ENCODE peak calls at places on chromosome 13, in five cellular contexts. O, U, E, R and I are unnamed samples.

GRCh38 chr13:29569253-29570057 is 26.0 kb downstream of the SLC7A1 start:
- DNase-seq in O (no peak), U (no peak), E (peak), R (no peak), I (no peak)

GRCh38 chr13:40064723-40065122 is 409.3 kb downstream of the COG6 start:
- DNase-seq in O (peak), U (no peak), E (no peak), R (no peak), I (no peak)

GRCh38 chr13:99960663-99961440 is 10.7 kb downstream of the ZIC5 start:
- DNase-seq in O (no peak), U (no peak), E (no peak), R (no peak), I (peak)

GRCh38 chr13:42569576-42570344 is 4.2 kb upstream of the TNFSF11 start:
- DNase-seq in O (no peak), U (no peak), E (no peak), R (no peak), I (no peak)

GRCh38 chr13:72652681-72653080 is 74.7 kb downstream of the MZT1 start:
- DNase-seq in O (no peak), U (no peak), E (no peak), R (no peak), I (no peak)

GRCh38 chr13:106036870-106037269 is 498.6 kb downstream of the EFNB2 start:
- DNase-seq in O (peak), U (no peak), E (no peak), R (no peak), I (peak)

GRCh38 chr13:100544866-100545683 is 43.5 kb downstream of the GGACT start:
- DNase-seq in O (no peak), U (no peak), E (peak), R (no peak), I (no peak)

GRCh38 chr13:60396783-60397692 is at the start of gene TDRD3:
- DNase-seq in O (peak), U (peak), E (peak), R (peak), I (peak)

GRCh38 chr13:27621366-27622101 is at the start of gene POLR1D:
- DNase-seq in O (peak), U (peak), E (peak), R (peak), I (peak)

GRCh38 chr13:79880820-79881219 is 399.9 kb downstream of the NDFIP2 start:
- DNase-seq in O (no peak), U (no peak), E (no peak), R (no peak), I (no peak)

GRCh38 chr13:105957769-105958438 is 577.6 kb downstream of the EFNB2 start:
- DNase-seq in O (no peak), U (no peak), E (no peak), R (no peak), I (no peak)

GRCh38 chr13:40974460-40975407 is 44.4 kb downstream of the ELF1 start:
- DNase-seq in O (peak), U (no peak), E (no peak), R (peak), I (peak)

GRCh38 chr13:33179463-33179862 is 106.1 kb downstream of the STARD13 start:
- DNase-seq in O (no peak), U (no peak), E (no peak), R (no peak), I (no peak)

GRCh38 chr13:75550159-75550567 is 572 bp downstream of the UCHL3 start:
- DNase-seq in O (peak), U (peak), E (no peak), R (no peak), I (no peak)

GRCh38 chr13:113998781-113999617 is 25.1 kb upstream of the C13orf46 start:
- DNase-seq in O (no peak), U (no peak), E (no peak), R (no peak), I (no peak)

GRCh38 chr13:39815345-39816111 is 160.1 kb downstream of the COG6 start:
- DNase-seq in O (peak), U (no peak), E (no peak), R (no peak), I (no peak)

GRCh38 chr13:25783480-25784081 is 268.2 kb downstream of the SHISA2 start:
- DNase-seq in O (peak), U (no peak), E (no peak), R (no peak), I (no peak)

GRCh38 chr13:60000081-60000480 is 163.6 kb downstream of the DIAPH3 start:
- DNase-seq in O (no peak), U (no peak), E (no peak), R (no peak), I (no peak)

GRCh38 chr13:60990032-60990733 is 425.5 kb downstream of the PCDH20 start:
- DNase-seq in O (peak), U (peak), E (no peak), R (no peak), I (peak)

GRCh38 chr13:40344270-40345148 is 321.9 kb downstream of the FOXO1 start:
- DNase-seq in O (peak), U (no peak), E (no peak), R (no peak), I (no peak)

GRCh38 chr13:44972956-44973581 is 16.2 kb downstream of the NUFIP1 start:
- DNase-seq in O (peak), U (no peak), E (no peak), R (no peak), I (no peak)

GRCh38 chr13:50174630-50175029 is 159.4 kb downstream of the KCNRG start:
- DNase-seq in O (no peak), U (no peak), E (no peak), R (no peak), I (no peak)

GRCh38 chr13:35531551-35531950 is 55.1 kb upstream of the MAB21L1 start:
- DNase-seq in O (no peak), U (no peak), E (no peak), R (no peak), I (no peak)

GRCh38 chr13:105773887-105774538 is 761.4 kb downstream of the EFNB2 start:
- DNase-seq in O (peak), U (peak), E (no peak), R (no peak), I (no peak)

GRCh38 chr13:49373699-49374098 is 70.2 kb downstream of the CAB39L start:
- DNase-seq in O (no peak), U (no peak), E (no peak), R (no peak), I (no peak)

GRCh38 chr13:113404723-113405471 is 41.0 kb upstream of the GRTP1 start:
- DNase-seq in O (peak), U (no peak), E (no peak), R (no peak), I (peak)

GRCh38 chr13:30810261-30810701 is 74.9 kb downstream of the ALOX5AP start:
- DNase-seq in O (no peak), U (no peak), E (no peak), R (no peak), I (no peak)

GRCh38 chr13:111247552-111247951 is 72.9 kb upstream of the TEX29 start:
- DNase-seq in O (peak), U (no peak), E (no peak), R (no peak), I (no peak)
- H3K4me3 ChIP-seq in O (no peak), U (no peak), E (no peak), R (no peak), I (no peak)

DNA sequence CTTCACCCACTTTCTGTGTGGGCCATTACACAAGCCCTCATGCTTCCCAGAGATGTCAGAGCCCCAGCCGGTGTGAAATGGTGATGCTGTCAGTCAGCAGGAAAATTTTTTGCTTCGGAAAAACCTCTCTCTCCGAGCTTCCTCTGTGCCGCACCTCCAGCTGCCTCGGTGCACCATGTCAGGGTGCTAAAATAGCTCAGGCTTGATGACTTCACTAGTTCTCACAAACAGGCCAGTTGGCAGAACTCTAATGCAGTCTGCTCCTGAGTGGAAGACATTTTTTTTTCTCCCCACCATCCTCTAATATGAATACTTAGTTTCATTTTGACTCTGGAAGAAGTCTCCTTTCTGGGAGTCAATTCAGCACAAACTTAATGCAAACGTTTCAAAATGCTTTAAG is 71.3 kb downstream of the KLF12 start:
- DNase-seq in O (no peak), U (no peak), E (no peak), R (no peak), I (no peak)
- H3K4me3 ChIP-seq in O (no peak), U (no peak), E (peak), R (no peak), I (no peak)

GRCh38 chr13:107644136-107644535 is 571.2 kb downstream of the LIG4 start:
- DNase-seq in O (no peak), U (no peak), E (no peak), R (no peak), I (no peak)

GRCh38 chr13:107641574-107641973 is 573.8 kb downstream of the LIG4 start:
- DNase-seq in O (no peak), U (no peak), E (no peak), R (no peak), I (no peak)

DNA sequence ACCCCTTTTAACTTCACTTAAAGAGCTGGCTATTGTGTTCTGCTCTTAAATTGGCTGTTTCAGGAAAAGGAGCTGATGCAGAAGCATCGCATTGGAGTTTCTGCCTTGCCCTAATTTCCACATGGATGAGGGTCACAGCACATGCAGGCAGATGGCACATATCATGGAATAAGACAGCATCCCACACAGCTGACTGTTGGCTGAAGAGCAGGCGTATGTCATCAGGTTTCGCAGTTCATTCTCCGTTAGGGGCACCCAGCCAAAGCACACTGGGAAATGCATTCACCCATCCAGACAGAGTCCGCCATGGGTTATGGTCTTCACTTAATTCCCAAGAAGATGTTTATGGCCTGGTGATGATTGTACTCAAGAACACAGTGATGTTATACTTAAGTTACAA is 572.5 kb downstream of the LIG4 start:
- DNase-seq in O (no peak), U (no peak), E (no peak), R (no peak), I (no peak)
- H3K4me3 ChIP-seq in O (no peak), U (no peak), E (no peak), R (no peak), I (no peak)

GRCh38 chr13:51233117-51233826 is 11.1 kb downstream of the FAM124A start:
- DNase-seq in O (no peak), U (no peak), E (no peak), R (no peak), I (no peak)

GRCh38 chr13:51231456-51231855 is 9.3 kb downstream of the FAM124A start:
- DNase-seq in O (no peak), U (no peak), E (no peak), R (no peak), I (no peak)

GRCh38 chr13:51229141-51229540 is 6.9 kb downstream of the FAM124A start:
- DNase-seq in O (no peak), U (no peak), E (no peak), R (no peak), I (peak)

GRCh38 chr13:51229731-51230130 is 7.5 kb downstream of the FAM124A start:
- DNase-seq in O (no peak), U (no peak), E (no peak), R (no peak), I (peak)

GRCh38 chr13:51230473-51231105 is 8.4 kb downstream of the FAM124A start:
- DNase-seq in O (no peak), U (no peak), E (no peak), R (no peak), I (peak)
- H3K4me3 ChIP-seq in O (no peak), U (no peak), E (peak), R (no peak), I (no peak)

GRCh38 chr13:78662467-78662866 is 3.5 kb upstream of the OBI1 start:
- DNase-seq in O (no peak), U (no peak), E (no peak), R (no peak), I (no peak)

GRCh38 chr13:78658630-78659449 is at the start of gene OBI1:
- DNase-seq in O (peak), U (peak), E (peak), R (peak), I (peak)

GRCh38 chr13:78659450-78660110 is 625 bp upstream of the OBI1 start:
- DNase-seq in O (no peak), U (no peak), E (no peak), R (no peak), I (no peak)

GRCh38 chr13:78657699-78658629 is 991 bp downstream of the OBI1 start:
- DNase-seq in O (peak), U (no peak), E (no peak), R (peak), I (no peak)

GRCh38 chr13:78660130-78660857 is 1.3 kb upstream of the OBI1 start:
- DNase-seq in O (no peak), U (no peak), E (no peak), R (no peak), I (no peak)
- H3K4me3 ChIP-seq in O (no peak), U (no peak), E (peak), R (no peak), I (no peak)

GRCh38 chr13:52412128-52412527 is 6.2 kb upstream of the THSD1 start:
- DNase-seq in O (no peak), U (no peak), E (no peak), R (no peak), I (no peak)

GRCh38 chr13:52419080-52419479 is 13.1 kb upstream of the THSD1 start:
- DNase-seq in O (no peak), U (no peak), E (no peak), R (no peak), I (no peak)

GRCh38 chr13:52414051-52414450 is 8.1 kb upstream of the THSD1 start:
- DNase-seq in O (no peak), U (no peak), E (no peak), R (no peak), I (no peak)

GRCh38 chr13:52411629-52412028 is 5.7 kb upstream of the THSD1 start:
- DNase-seq in O (no peak), U (no peak), E (no peak), R (no peak), I (no peak)

GRCh38 chr13:52414963-52415362 is 9.0 kb upstream of the THSD1 start:
- DNase-seq in O (no peak), U (no peak), E (no peak), R (no peak), I (no peak)
- H3K4me3 ChIP-seq in O (no peak), U (no peak), E (no peak), R (no peak), I (no peak)

GRCh38 chr13:108272333-108272732 is 2.8 kb downstream of the TNFSF13B start:
- DNase-seq in O (no peak), U (no peak), E (no peak), R (no peak), I (no peak)
- H3K4me3 ChIP-seq in O (no peak), U (no peak), E (no peak), R (no peak), I (no peak)

DNA sequence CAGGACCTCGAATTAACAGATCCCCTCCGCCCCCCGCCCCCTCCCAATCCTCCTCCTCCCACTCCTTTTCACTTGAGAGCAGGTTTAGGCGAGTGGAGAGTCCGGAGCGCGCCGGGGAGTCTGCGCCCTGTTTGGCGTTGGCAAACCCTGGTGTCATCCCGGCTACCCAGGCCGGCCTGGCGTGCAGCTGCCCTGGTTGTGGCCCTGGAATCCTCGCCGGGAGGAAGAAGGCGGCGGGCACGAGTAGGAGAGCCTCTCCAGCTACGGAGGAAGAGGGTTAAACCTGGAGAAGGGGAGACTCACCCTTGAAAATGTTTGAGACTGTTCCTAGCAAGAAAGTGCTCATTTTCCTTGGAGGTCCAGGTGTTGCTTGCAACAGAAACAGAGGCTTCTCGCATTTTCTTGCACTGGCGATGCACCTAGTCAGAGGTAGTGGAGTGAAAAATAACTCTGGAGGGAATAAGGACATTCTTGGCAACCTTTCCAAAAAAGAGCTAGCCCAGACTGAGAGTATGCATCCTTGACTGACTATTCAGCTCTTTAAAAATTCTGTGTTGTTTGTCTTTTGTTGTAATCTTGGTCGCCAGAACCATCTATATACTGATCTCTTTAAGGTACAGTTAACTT is 1.3 kb upstream of the SOX21 start:
- DNase-seq in O (no peak), U (no peak), E (no peak), R (no peak), I (no peak)
- H3K4me3 ChIP-seq in O (no peak), U (no peak), E (peak), R (peak), I (no peak)

GRCh38 chr13:57632276-57633140 is 964 bp downstream of the PCDH17 start:
- DNase-seq in O (no peak), U (no peak), E (peak), R (no peak), I (no peak)
- H3K4me3 ChIP-seq in O (no peak), U (no peak), E (peak), R (peak), I (peak)